ENCODE peak calls at places on chromosomes 3 and 15, in seven cellular contexts. W, A, E, M, O, B and Q are unnamed samples.

GRCh38 chr3:12944849-12945248 is 103.5 kb upstream of the RPL32 start:
- DNase-seq in E (no peak), W (no peak), O (no peak), B (no peak), M (no peak), A (no peak), Q (no peak)

GRCh38 chr3:133042778-133043177 is 4.6 kb downstream of the TMEM108 start:
- DNase-seq in W (no peak), O (no peak), A (no peak), M (no peak), E (no peak), B (no peak), Q (no peak)

GRCh38 chr3:44058022-44058867 is 183.4 kb upstream of the TOPAZ1 start:
- DNase-seq in M (peak; percentile 33), B (no peak), E (no peak), O (no peak), A (peak; percentile 68), W (no peak), Q (peak; percentile 80)

GRCh38 chr3:126295407-126295939 is 61.7 kb downstream of the KLF15 start:
- DNase-seq in E (no peak), A (no peak), B (no peak), W (no peak), M (no peak), O (no peak), Q (no peak)

GRCh38 chr15:38879909-38880471 is 315.4 kb upstream of the RASGRP1 start:
- DNase-seq in A (peak; percentile 35), W (no peak), M (no peak), B (no peak), E (peak; percentile 50), O (peak; percentile 9), Q (no peak)

GRCh38 chr3:45832691-45833090 is 9.2 kb downstream of the LZTFL1 start:
- DNase-seq in O (no peak), M (peak; percentile 29), A (no peak), B (no peak), W (no peak), E (no peak), Q (no peak)

GRCh38 chr3:78919021-78919755 is 848.6 kb downstream of the ROBO1 start:
- DNase-seq in B (no peak), E (no peak), M (peak; percentile 15), A (peak; percentile 80), W (no peak), O (no peak), Q (peak; percentile 20)

GRCh38 chr3:130692455-130692854 is 54.2 kb downstream of the PIK3R4 start:
- DNase-seq in E (no peak), O (no peak), A (no peak), B (no peak), M (no peak), W (no peak), Q (no peak)

GRCh38 chr3:154143873-154144272 is 22.7 kb downstream of the ARHGEF26 start:
- DNase-seq in M (no peak), B (no peak), A (no peak), E (no peak), O (no peak), W (no peak), Q (no peak)

GRCh38 chr15:48331796-48332641 is 790 bp downstream of the DUT start:
- DNase-seq in W (peak; percentile 55), B (peak; percentile 76), M (peak; percentile 84), O (peak; percentile 64), A (peak; percentile 31), E (peak; percentile 66), Q (peak; percentile 86)

GRCh38 chr15:48336940-48337339 is 5.7 kb downstream of the DUT start:
- DNase-seq in W (no peak), A (no peak), O (no peak), E (no peak), B (no peak), M (peak; percentile 11), Q (no peak)

GRCh38 chr15:48333553-48333952 is 2.3 kb downstream of the DUT start:
- DNase-seq in B (no peak), M (no peak), O (no peak), W (no peak), E (no peak), A (no peak), Q (no peak)

GRCh38 chr15:48332642-48333034 is 1.4 kb downstream of the DUT start:
- DNase-seq in E (no peak), M (no peak), B (no peak), W (no peak), O (no peak), A (no peak), Q (no peak)

GRCh38 chr15:48334260-48334659 is 3.0 kb downstream of the DUT start:
- DNase-seq in M (no peak), O (no peak), B (no peak), A (no peak), W (no peak), E (no peak), Q (no peak)
- TF ChIP-seq CTCF in M (no peak), O (no peak), B (no peak), A (no peak), W (no peak), E (no peak), Q (no peak)

GRCh38 chr3:20673866-20674265 is 487.9 kb upstream of the SGO1 start:
- DNase-seq in W (no peak), O (no peak), M (no peak), B (no peak), E (no peak), A (no peak), Q (no peak)
- TF ChIP-seq CTCF in W (no peak), O (no peak), M (no peak), B (no peak), E (no peak), A (no peak), Q (no peak)

DNA sequence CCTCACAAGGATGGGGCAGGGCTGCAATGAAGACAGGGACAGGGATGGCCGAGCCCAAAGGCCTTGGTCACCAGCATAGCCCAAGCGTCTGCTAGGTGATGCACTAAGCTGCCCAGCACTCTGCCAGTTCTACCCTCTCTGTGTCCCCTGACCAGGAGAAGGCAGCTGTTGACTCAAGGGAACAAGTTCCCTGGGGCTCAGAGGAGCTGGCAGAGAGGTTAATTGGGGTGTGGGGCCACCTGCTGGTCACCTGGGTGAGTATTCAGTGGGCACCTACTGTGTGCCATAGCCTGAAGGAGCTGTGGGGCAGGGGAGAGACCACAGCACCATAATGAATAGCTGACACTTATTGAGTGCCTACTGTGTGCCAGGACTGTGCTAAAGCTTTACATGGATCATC is 22.0 kb upstream of the DOCK3 start:
- DNase-seq in A (no peak), O (peak; percentile 52), B (no peak), W (no peak), E (peak; percentile 47), M (peak; percentile 45), Q (peak; percentile 74)
- TF ChIP-seq CTCF in A (peak; percentile 68), O (peak; percentile 50), B (peak; percentile 22), W (peak; percentile 37), E (peak; percentile 54), M (no peak), Q (peak; percentile 35)

GRCh38 chr3:7964899-7965298 is 536.7 kb upstream of the LMCD1 start:
- DNase-seq in O (no peak), M (no peak), B (no peak), E (no peak), A (no peak), W (no peak), Q (no peak)
- TF ChIP-seq CTCF in O (no peak), M (no peak), B (no peak), E (no peak), A (no peak), W (no peak), Q (no peak)

DNA sequence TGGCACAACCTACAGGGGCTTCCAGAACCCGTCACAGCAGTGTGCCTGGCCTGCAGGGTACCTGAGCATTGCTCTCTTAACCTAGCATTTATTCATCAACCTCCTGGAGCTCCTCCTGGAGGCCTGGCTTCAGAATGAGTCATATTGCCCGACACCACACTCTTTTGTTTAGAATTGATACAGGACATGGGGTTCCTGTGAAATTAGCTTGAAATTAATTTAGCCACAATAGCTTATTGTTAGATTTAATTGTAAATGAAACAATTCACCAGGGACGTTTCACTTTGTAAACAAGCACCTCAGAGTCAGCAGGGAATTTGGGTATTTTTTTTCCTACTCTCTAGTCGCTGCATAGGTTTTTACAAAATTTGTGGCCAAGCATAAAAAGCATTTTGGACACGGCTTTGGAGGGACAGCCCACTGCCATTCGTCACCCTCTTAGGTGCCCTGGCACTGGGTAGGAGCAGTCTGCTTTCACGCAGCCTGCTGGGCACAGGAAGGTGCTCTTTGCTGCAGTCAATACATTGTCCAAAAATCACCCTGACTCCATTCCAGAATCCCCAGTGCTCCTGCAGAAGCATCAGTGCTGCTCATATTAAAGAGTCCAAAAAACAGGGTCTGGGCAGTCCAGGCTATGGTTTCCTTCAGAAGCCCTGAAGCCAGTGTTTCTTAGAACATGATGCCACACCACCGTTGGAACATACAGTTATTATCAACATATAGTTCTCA is 60.8 kb upstream of the MEF2A start:
- DNase-seq in A (no peak), B (no peak), E (no peak), W (no peak), M (peak; percentile 40), O (no peak), Q (no peak)
- TF ChIP-seq CTCF in A (peak; percentile 11), B (no peak), E (no peak), W (no peak), M (no peak), O (no peak), Q (peak; percentile 13)